ENCODE peak calls at places on chromosomes 2 and 18, in six cellular contexts. L is activated T-helper 9 cell treated with anti-CD3 and anti-CD28 coated beads, Interleukin-2, amount 50 U/mL, for 16 hours; U is activated naive CD8-positive, alpha-beta T cell treated with anti-CD3 and anti-CD28 coated beads, Interleukin-2, amount 50 U/mL, for 24 hours; B is activated CD8-positive, alpha-beta memory T cell treated with anti-CD3 and anti-CD28 coated beads, Interleukin-2, amount 50 U/mL, for 48 hours; R is uterus; P is GM12865. W is an unnamed sample.

GRCh38 chr2:106285237-106285829 is 91.2 kb upstream of the UXS1 start:
- DNase-seq in B (no peak), U (no peak), R (no peak), L (no peak), P (no peak), W (no peak)

GRCh38 chr2:202932425-202933138 is 20.5 kb downstream of the CARF start:
- DNase-seq in P (no peak), L (no peak), R (no peak), B (no peak), U (no peak), W (no peak)

GRCh38 chr18:48814490-48815181 is 136.1 kb downstream of the SMAD7 start:
- DNase-seq in P (no peak), U (no peak), L (no peak), B (peak), R (peak), W (no peak)

GRCh38 chr2:70024284-70024683 is 62.9 kb upstream of the ASPRV1 start:
- DNase-seq in B (no peak), U (no peak), L (no peak), P (no peak), R (no peak), W (peak)

GRCh38 chr2:128380061-128380889 is 61.6 kb upstream of the HS6ST1 start:
- DNase-seq in U (no peak), B (no peak), L (no peak), R (peak), P (no peak), W (peak)

GRCh38 chr2:165505514-165505913 is 36.0 kb downstream of the CSRNP3 start:
- DNase-seq in R (no peak), P (no peak), B (no peak), U (no peak), L (no peak), W (no peak)

GRCh38 chr2:167832840-167833239 is 414.6 kb downstream of the STK39 start:
- DNase-seq in L (no peak), B (no peak), U (no peak), P (no peak), R (no peak), W (no peak)

GRCh38 chr2:66667288-66667780 is 232.4 kb downstream of the MEIS1 start:
- DNase-seq in B (no peak), U (no peak), L (no peak), R (no peak), P (no peak), W (peak)

GRCh38 chr2:20623241-20623640 is 27.7 kb downstream of the HS1BP3 start:
- DNase-seq in U (no peak), B (no peak), R (peak), L (no peak), P (no peak), W (no peak)

GRCh38 chr18:58580623-58581022 is 48.3 kb downstream of the ALPK2 start:
- DNase-seq in L (no peak), P (no peak), U (no peak), R (no peak), B (no peak), W (no peak)

GRCh38 chr2:20215183-20216040 is 9.5 kb downstream of the SDC1 start:
- DNase-seq in R (no peak), P (no peak), L (no peak), U (no peak), B (no peak), W (no peak)

GRCh38 chr2:158882297-158882696 is 86.1 kb upstream of the TANC1 start:
- DNase-seq in R (no peak), P (no peak), L (no peak), U (no peak), B (no peak), W (no peak)

GRCh38 chr2:212953170-212953920 is 198.1 kb downstream of the IKZF2 start:
- DNase-seq in U (no peak), B (no peak), L (no peak), P (peak), R (no peak), W (no peak)

GRCh38 chr2:238915196-238915595 is 67.3 kb downstream of the TWIST2 start:
- DNase-seq in B (no peak), L (no peak), R (peak), P (no peak), U (no peak), W (no peak)

GRCh38 chr2:120318626-120319025 is 27.3 kb upstream of the INHBB start:
- DNase-seq in R (peak), P (no peak), U (no peak), L (no peak), B (no peak), W (peak)

GRCh38 chr2:74472945-74473258 is 422 bp upstream of the MRPL53 start:
- DNase-seq in U (no peak), P (no peak), B (no peak), L (no peak), R (no peak), W (no peak)

GRCh38 chr2:156340818-156341481 is 8.4 kb upstream of the NR4A2 start:
- DNase-seq in R (no peak), B (peak), P (peak), U (peak), L (no peak), W (peak)

GRCh38 chr2:170170281-170171035 is 7.5 kb upstream of the MYO3B start:
- DNase-seq in P (no peak), L (no peak), U (no peak), B (no peak), R (no peak), W (no peak)

GRCh38 chr2:36406296-36406695 is 50.7 kb downstream of the CRIM1 start:
- DNase-seq in L (no peak), U (no peak), R (no peak), P (no peak), B (no peak), W (no peak)